ENCODE peak calls at places on chromosome 1, in four cellular contexts. One of them, this sample, is unnamed.

GRCh38 chr1:196355206-196355786 is 252.9 kb downstream of the KCNT2 start:
- DNase-seq in stimulated activated CD4-positive, alpha-beta T cell treated with anti-CD3 and anti-CD28 coated beads, Interleukin-12 subunit alpha, Interleukin-12 subunit beta, amount 100 ng/mL, for 24 hours: no peak
- DNase-seq in nephron progenitor cell: no peak
- DNase-seq in islet precursor cell: no peak
- DNase-seq in this sample: no peak

GRCh38 chr1:168441745-168442144 is 102.1 kb downstream of the XCL2 start:
- DNase-seq in nephron progenitor cell: no peak
- DNase-seq in islet precursor cell: no peak
- DNase-seq in stimulated activated CD4-positive, alpha-beta T cell treated with anti-CD3 and anti-CD28 coated beads, Interleukin-12 subunit alpha, Interleukin-12 subunit beta, amount 100 ng/mL, for 24 hours: no peak
- DNase-seq in this sample: no peak

GRCh38 chr1:16006552-16007485 is 2.8 kb downstream of the SRARP start:
- DNase-seq in islet precursor cell: no peak
- DNase-seq in stimulated activated CD4-positive, alpha-beta T cell treated with anti-CD3 and anti-CD28 coated beads, Interleukin-12 subunit alpha, Interleukin-12 subunit beta, amount 100 ng/mL, for 24 hours: no peak
- DNase-seq in nephron progenitor cell: no peak
- DNase-seq in this sample: no peak

GRCh38 chr1:179955318-179955638 is 668 bp downstream of the CEP350 start:
- DNase-seq in islet precursor cell: no peak
- DNase-seq in nephron progenitor cell: no peak
- DNase-seq in stimulated activated CD4-positive, alpha-beta T cell treated with anti-CD3 and anti-CD28 coated beads, Interleukin-12 subunit alpha, Interleukin-12 subunit beta, amount 100 ng/mL, for 24 hours: no peak
- DNase-seq in this sample: no peak

GRCh38 chr1:175002910-175003517 is 3.3 kb downstream of the CACYBP start:
- DNase-seq in stimulated activated CD4-positive, alpha-beta T cell treated with anti-CD3 and anti-CD28 coated beads, Interleukin-12 subunit alpha, Interleukin-12 subunit beta, amount 100 ng/mL, for 24 hours: no peak
- DNase-seq in nephron progenitor cell: no peak
- DNase-seq in islet precursor cell: no peak
- DNase-seq in this sample: no peak

GRCh38 chr1:15417365-15417934 is 7.8 kb downstream of the EFHD2 start:
- DNase-seq in stimulated activated CD4-positive, alpha-beta T cell treated with anti-CD3 and anti-CD28 coated beads, Interleukin-12 subunit alpha, Interleukin-12 subunit beta, amount 100 ng/mL, for 24 hours: no peak
- DNase-seq in nephron progenitor cell: no peak
- DNase-seq in islet precursor cell: no peak
- DNase-seq in this sample: peak

GRCh38 chr1:27643626-27644368 is 8.8 kb upstream of the FGR start:
- DNase-seq in nephron progenitor cell: peak
- DNase-seq in stimulated activated CD4-positive, alpha-beta T cell treated with anti-CD3 and anti-CD28 coated beads, Interleukin-12 subunit alpha, Interleukin-12 subunit beta, amount 100 ng/mL, for 24 hours: peak
- DNase-seq in islet precursor cell: peak
- DNase-seq in this sample: peak

GRCh38 chr1:20255666-20256065 is 35.0 kb upstream of the VWA5B1 start:
- DNase-seq in islet precursor cell: peak
- DNase-seq in nephron progenitor cell: no peak
- DNase-seq in stimulated activated CD4-positive, alpha-beta T cell treated with anti-CD3 and anti-CD28 coated beads, Interleukin-12 subunit alpha, Interleukin-12 subunit beta, amount 100 ng/mL, for 24 hours: no peak
- DNase-seq in this sample: no peak

GRCh38 chr1:87814573-87814972 is 485.9 kb downstream of the LMO4 start:
- DNase-seq in islet precursor cell: no peak
- DNase-seq in nephron progenitor cell: no peak
- DNase-seq in stimulated activated CD4-positive, alpha-beta T cell treated with anti-CD3 and anti-CD28 coated beads, Interleukin-12 subunit alpha, Interleukin-12 subunit beta, amount 100 ng/mL, for 24 hours: no peak
- DNase-seq in this sample: no peak

GRCh38 chr1:244020086-244020485 is 31.0 kb upstream of the ZBTB18 start:
- DNase-seq in islet precursor cell: no peak
- DNase-seq in stimulated activated CD4-positive, alpha-beta T cell treated with anti-CD3 and anti-CD28 coated beads, Interleukin-12 subunit alpha, Interleukin-12 subunit beta, amount 100 ng/mL, for 24 hours: no peak
- DNase-seq in nephron progenitor cell: no peak
- DNase-seq in this sample: no peak

GRCh38 chr1:245301162-245301580 is 146.4 kb downstream of the KIF26B start:
- DNase-seq in stimulated activated CD4-positive, alpha-beta T cell treated with anti-CD3 and anti-CD28 coated beads, Interleukin-12 subunit alpha, Interleukin-12 subunit beta, amount 100 ng/mL, for 24 hours: no peak
- DNase-seq in nephron progenitor cell: no peak
- DNase-seq in islet precursor cell: no peak
- DNase-seq in this sample: no peak

GRCh38 chr1:116982319-116983004 is 19.1 kb upstream of the CD101 start:
- DNase-seq in nephron progenitor cell: no peak
- DNase-seq in islet precursor cell: peak
- DNase-seq in stimulated activated CD4-positive, alpha-beta T cell treated with anti-CD3 and anti-CD28 coated beads, Interleukin-12 subunit alpha, Interleukin-12 subunit beta, amount 100 ng/mL, for 24 hours: no peak
- DNase-seq in this sample: no peak

This sample was measured in stimulated activated CD8-positive, alpha-beta memory T cell treated with anti-CD3 and anti-CD28 coated beads, Interleukin-15, amount 100 ng/mL, for 48 hours.